ENCODE peak calls at places on chromosomes 4 and X, in four cellular contexts. One of them, this sample, is unnamed.

GRCh38 chr4:6613676-6614651 is 26.5 kb upstream of the MRFAP1 start:
- DNase-seq in CD4-positive, CD25-positive, alpha-beta regulatory T cell: no peak
- DNase-seq in CD8-positive, alpha-beta T cell: no peak
- DNase-seq in SJSA1: no peak
- DNase-seq in this sample: no peak

GRCh38 chr4:10690185-10690907 is 5.8 kb upstream of the CLNK start:
- DNase-seq in SJSA1: no peak
- DNase-seq in CD8-positive, alpha-beta T cell: no peak
- DNase-seq in CD4-positive, CD25-positive, alpha-beta regulatory T cell: no peak
- DNase-seq in this sample: no peak

GRCh38 chr4:2059034-2059725 is at the start of gene NAT8L:
- DNase-seq in SJSA1: no peak
- DNase-seq in CD4-positive, CD25-positive, alpha-beta regulatory T cell: no peak
- DNase-seq in CD8-positive, alpha-beta T cell: no peak
- DNase-seq in this sample: peak; percentile 65

GRCh38 chr4:151730003-151730559 is 30.7 kb downstream of the GATB start:
- DNase-seq in CD4-positive, CD25-positive, alpha-beta regulatory T cell: no peak
- DNase-seq in CD8-positive, alpha-beta T cell: no peak
- DNase-seq in SJSA1: no peak
- DNase-seq in this sample: peak; percentile 32

GRCh38 chr4:4860803-4861591 is 1.5 kb downstream of the MSX1 start:
- DNase-seq in SJSA1: peak; percentile 24
- DNase-seq in CD8-positive, alpha-beta T cell: no peak
- DNase-seq in CD4-positive, CD25-positive, alpha-beta regulatory T cell: no peak
- DNase-seq in this sample: peak; percentile 41

GRCh38 chr4:7938513-7939376 is 916 bp downstream of the AFAP1 start:
- DNase-seq in CD4-positive, CD25-positive, alpha-beta regulatory T cell: no peak
- DNase-seq in CD8-positive, alpha-beta T cell: no peak
- DNase-seq in SJSA1: peak; percentile 54
- DNase-seq in this sample: peak; percentile 23

GRCh38 chr4:75708218-75708691 is 16.1 kb upstream of the USO1 start:
- DNase-seq in CD4-positive, CD25-positive, alpha-beta regulatory T cell: peak; percentile 70
- DNase-seq in CD8-positive, alpha-beta T cell: peak; percentile 41
- DNase-seq in SJSA1: no peak
- DNase-seq in this sample: no peak

GRCh38 chr4:168098257-168098717 is 6.0 kb downstream of the ANXA10 start:
- DNase-seq in CD8-positive, alpha-beta T cell: no peak
- DNase-seq in SJSA1: no peak
- DNase-seq in CD4-positive, CD25-positive, alpha-beta regulatory T cell: no peak
- DNase-seq in this sample: peak; percentile 16

GRCh38 chrX:44314259-44314734 is 29.2 kb downstream of the EFHC2 start:
- DNase-seq in CD8-positive, alpha-beta T cell: no peak
- DNase-seq in CD4-positive, CD25-positive, alpha-beta regulatory T cell: no peak
- DNase-seq in SJSA1: no peak
- DNase-seq in this sample: peak; percentile 29

GRCh38 chr4:114151-114550 is 10.2 kb upstream of the ZNF718 start:
- DNase-seq in SJSA1: no peak
- DNase-seq in CD4-positive, CD25-positive, alpha-beta regulatory T cell: no peak
- DNase-seq in CD8-positive, alpha-beta T cell: no peak
- DNase-seq in this sample: no peak

GRCh38 chr4:8030121-8030781 is 90.6 kb upstream of the AFAP1 start:
- DNase-seq in SJSA1: no peak
- DNase-seq in CD4-positive, CD25-positive, alpha-beta regulatory T cell: no peak
- DNase-seq in CD8-positive, alpha-beta T cell: no peak
- DNase-seq in this sample: no peak

GRCh38 chr4:124686279-124686678 is 26.3 kb downstream of the ANKRD50 start:
- DNase-seq in SJSA1: no peak
- DNase-seq in CD8-positive, alpha-beta T cell: no peak
- DNase-seq in CD4-positive, CD25-positive, alpha-beta regulatory T cell: no peak
- DNase-seq in this sample: no peak

GRCh38 chr4:186020793-186021407 is 48.1 kb upstream of the TLR3 start:
- DNase-seq in CD8-positive, alpha-beta T cell: no peak
- DNase-seq in CD4-positive, CD25-positive, alpha-beta regulatory T cell: no peak
- DNase-seq in SJSA1: no peak
- DNase-seq in this sample: no peak

GRCh38 chr4:106344324-106344970 is 24.1 kb downstream of the GIMD1 start:
- DNase-seq in CD4-positive, CD25-positive, alpha-beta regulatory T cell: no peak
- DNase-seq in SJSA1: no peak
- DNase-seq in CD8-positive, alpha-beta T cell: no peak
- DNase-seq in this sample: peak; percentile 19

GRCh38 chr4:106541253-106541652 is 172.7 kb upstream of the GIMD1 start:
- DNase-seq in CD8-positive, alpha-beta T cell: no peak
- DNase-seq in SJSA1: peak; percentile 69
- DNase-seq in CD4-positive, CD25-positive, alpha-beta regulatory T cell: no peak
- DNase-seq in this sample: no peak

GRCh38 chr4:123325241-123325681 is 71.3 kb upstream of the SPRY1 start:
- DNase-seq in CD8-positive, alpha-beta T cell: no peak
- DNase-seq in CD4-positive, CD25-positive, alpha-beta regulatory T cell: no peak
- DNase-seq in SJSA1: no peak
- DNase-seq in this sample: peak; percentile 15

GRCh38 chrX:123504630-123505270 is 228.1 kb downstream of the THOC2 start:
- DNase-seq in SJSA1: no peak
- DNase-seq in CD8-positive, alpha-beta T cell: no peak
- DNase-seq in CD4-positive, CD25-positive, alpha-beta regulatory T cell: no peak
- DNase-seq in this sample: peak; percentile 53

GRCh38 chr4:152709675-152710438 is 30.1 kb upstream of the TMEM154 start:
- DNase-seq in SJSA1: no peak
- DNase-seq in CD8-positive, alpha-beta T cell: no peak
- DNase-seq in CD4-positive, CD25-positive, alpha-beta regulatory T cell: peak; percentile 38
- DNase-seq in this sample: no peak

GRCh38 chr4:72319596-72319995 is 249.4 kb downstream of the ADAMTS3 start:
- DNase-seq in CD4-positive, CD25-positive, alpha-beta regulatory T cell: peak; percentile 14
- DNase-seq in SJSA1: peak; percentile 4
- DNase-seq in CD8-positive, alpha-beta T cell: no peak
- DNase-seq in this sample: peak; percentile 65

GRCh38 chrX:11470231-11470630 is 177.0 kb downstream of the AMELX start:
- DNase-seq in CD4-positive, CD25-positive, alpha-beta regulatory T cell: no peak
- DNase-seq in CD8-positive, alpha-beta T cell: no peak
- DNase-seq in SJSA1: no peak
- DNase-seq in this sample: peak; percentile 28

GRCh38 chrX:13538414-13538813 is 31.0 kb upstream of the EGFL6 start:
- DNase-seq in SJSA1: no peak
- DNase-seq in CD4-positive, CD25-positive, alpha-beta regulatory T cell: no peak
- DNase-seq in CD8-positive, alpha-beta T cell: no peak
- DNase-seq in this sample: no peak

GRCh38 chr4:8107146-8107657 is 51.4 kb downstream of the ABLIM2 start:
- DNase-seq in CD4-positive, CD25-positive, alpha-beta regulatory T cell: no peak
- DNase-seq in CD8-positive, alpha-beta T cell: no peak
- DNase-seq in SJSA1: no peak
- DNase-seq in this sample: no peak

DNA sequence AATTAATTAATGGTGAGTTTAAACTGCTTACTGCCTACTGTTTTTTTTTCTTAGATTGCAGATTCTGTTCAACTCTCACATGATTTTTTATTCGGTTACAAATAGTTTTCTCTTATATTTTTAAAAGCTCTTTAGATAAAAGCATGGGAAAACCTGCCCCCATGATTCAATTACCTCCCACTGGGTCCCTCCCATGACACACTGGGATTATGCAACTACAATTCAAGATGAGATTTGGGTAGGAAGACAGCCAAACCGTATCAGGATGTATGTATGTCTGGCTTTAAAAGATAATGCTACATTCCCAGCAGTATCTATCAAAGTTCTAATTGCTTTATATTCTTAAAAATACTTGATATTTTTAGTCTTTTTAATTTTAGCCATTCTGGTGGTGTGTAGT is 131.5 kb downstream of the JADE1 start:
- DNase-seq in CD8-positive, alpha-beta T cell: no peak
- DNase-seq in SJSA1: no peak
- DNase-seq in CD4-positive, CD25-positive, alpha-beta regulatory T cell: no peak
- DNase-seq in this sample: no peak
- H3K9me3 ChIP-seq in CD8-positive, alpha-beta T cell: no peaks in the 10 kb centered on the region
- H3K9me3 ChIP-seq in SJSA1: no peaks in the 10 kb centered on the region
- H3K9me3 ChIP-seq in CD4-positive, CD25-positive, alpha-beta regulatory T cell: peaks cover 16% of the 10 kb centered on the region
- H3K9me3 ChIP-seq in this sample: peaks cover 4% of the 10 kb centered on the region

DNA sequence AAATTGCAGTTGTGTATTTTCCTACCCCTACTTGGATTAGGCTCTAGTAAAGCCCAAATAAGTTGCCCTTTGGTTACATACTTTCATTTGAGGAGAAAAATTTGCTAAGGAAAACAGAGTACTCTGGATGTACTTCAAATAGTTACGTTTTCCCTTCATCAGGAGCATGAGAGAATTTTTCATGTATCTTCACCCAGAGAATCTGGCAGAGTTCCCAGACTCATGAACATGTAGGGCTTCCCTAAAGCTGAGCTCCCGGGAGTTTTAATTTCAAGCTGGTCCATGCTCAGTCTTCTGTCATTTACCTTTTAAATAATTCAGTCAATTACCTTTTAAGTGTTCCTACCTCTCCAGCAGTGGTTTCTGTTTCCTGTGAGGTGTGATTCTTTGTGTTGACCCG is 367.5 kb upstream of the GRID2 start:
- DNase-seq in SJSA1: no peak
- DNase-seq in CD8-positive, alpha-beta T cell: no peak
- DNase-seq in CD4-positive, CD25-positive, alpha-beta regulatory T cell: no peak
- DNase-seq in this sample: no peak
- H3K9me3 ChIP-seq in SJSA1: peaks cover 3% of the 10 kb centered on the region
- H3K9me3 ChIP-seq in CD8-positive, alpha-beta T cell: no peaks in the 10 kb centered on the region
- H3K9me3 ChIP-seq in CD4-positive, CD25-positive, alpha-beta regulatory T cell: no peaks in the 10 kb centered on the region
- H3K9me3 ChIP-seq in this sample: no peaks in the 10 kb centered on the region

DNA sequence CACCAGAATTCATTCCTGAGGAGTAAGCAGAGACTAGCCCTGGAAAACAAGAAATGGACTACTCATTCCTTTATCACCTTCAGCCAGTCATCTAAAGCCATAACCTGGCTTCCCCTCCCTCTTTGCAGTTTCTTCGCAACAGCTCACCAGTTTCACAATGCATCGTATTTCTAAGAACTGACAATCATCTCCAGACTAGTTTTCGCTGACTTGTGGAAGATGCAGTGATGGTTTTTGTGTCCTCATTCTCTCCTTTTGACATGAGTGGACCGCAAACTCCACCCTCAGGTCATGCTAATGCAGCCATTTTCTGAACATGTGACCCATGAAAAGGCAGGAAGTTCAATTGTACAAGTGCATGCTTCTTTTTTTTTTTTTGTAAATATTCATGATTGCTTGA is 1203.5 kb downstream of the PCDH7 start:
- DNase-seq in CD4-positive, CD25-positive, alpha-beta regulatory T cell: no peak
- DNase-seq in CD8-positive, alpha-beta T cell: no peak
- DNase-seq in SJSA1: no peak
- DNase-seq in this sample: no peak
- H3K9me3 ChIP-seq in CD4-positive, CD25-positive, alpha-beta regulatory T cell: no peaks in the 10 kb centered on the region
- H3K9me3 ChIP-seq in CD8-positive, alpha-beta T cell: no peaks in the 10 kb centered on the region
- H3K9me3 ChIP-seq in SJSA1: no peaks in the 10 kb centered on the region
- H3K9me3 ChIP-seq in this sample: no peaks in the 10 kb centered on the region

GRCh38 chr4:157776930-157777329 is 395.9 kb downstream of the GASK1B start:
- DNase-seq in CD4-positive, CD25-positive, alpha-beta regulatory T cell: no peak
- DNase-seq in SJSA1: no peak
- DNase-seq in CD8-positive, alpha-beta T cell: no peak
- DNase-seq in this sample: no peak
- H3K9me3 ChIP-seq in CD4-positive, CD25-positive, alpha-beta regulatory T cell: no peaks in the 10 kb centered on the region
- H3K9me3 ChIP-seq in SJSA1: no peaks in the 10 kb centered on the region
- H3K9me3 ChIP-seq in CD8-positive, alpha-beta T cell: no peaks in the 10 kb centered on the region
- H3K9me3 ChIP-seq in this sample: no peaks in the 10 kb centered on the region

DNA sequence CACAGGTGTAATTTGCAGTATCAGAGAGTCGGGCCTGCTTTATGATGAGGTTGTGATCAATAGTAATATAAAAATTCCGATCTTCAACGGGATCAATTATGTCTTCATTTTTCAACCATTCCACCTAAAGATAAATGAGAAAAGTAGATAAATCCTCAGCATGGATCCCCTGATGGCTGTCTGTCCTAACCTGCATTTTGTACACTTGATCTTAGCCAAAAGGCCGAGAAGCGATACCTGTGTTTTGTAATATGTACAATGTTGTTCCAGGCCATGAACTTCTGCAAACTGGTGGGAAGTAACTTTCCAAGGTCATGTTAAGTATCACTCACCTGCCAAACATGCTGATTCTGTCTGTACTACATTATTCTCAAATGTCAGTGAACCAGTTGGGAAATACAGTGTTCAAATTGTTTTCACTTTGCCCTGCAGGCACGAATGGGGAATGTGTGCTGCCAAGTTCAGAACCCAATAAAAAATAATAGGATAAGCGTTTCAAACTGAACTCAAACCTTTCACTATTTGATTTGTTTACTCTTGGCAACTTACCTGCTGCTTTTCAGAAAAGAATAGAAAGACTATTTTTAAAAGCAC is 298.1 kb downstream of the UNC5C start:
- DNase-seq in CD4-positive, CD25-positive, alpha-beta regulatory T cell: no peak
- DNase-seq in CD8-positive, alpha-beta T cell: no peak
- DNase-seq in SJSA1: no peak
- DNase-seq in this sample: no peak
- H3K9me3 ChIP-seq in CD4-positive, CD25-positive, alpha-beta regulatory T cell: no peaks in the 10 kb centered on the region
- H3K9me3 ChIP-seq in CD8-positive, alpha-beta T cell: no peaks in the 10 kb centered on the region
- H3K9me3 ChIP-seq in SJSA1: no peaks in the 10 kb centered on the region
- H3K9me3 ChIP-seq in this sample: no peaks in the 10 kb centered on the region

DNA sequence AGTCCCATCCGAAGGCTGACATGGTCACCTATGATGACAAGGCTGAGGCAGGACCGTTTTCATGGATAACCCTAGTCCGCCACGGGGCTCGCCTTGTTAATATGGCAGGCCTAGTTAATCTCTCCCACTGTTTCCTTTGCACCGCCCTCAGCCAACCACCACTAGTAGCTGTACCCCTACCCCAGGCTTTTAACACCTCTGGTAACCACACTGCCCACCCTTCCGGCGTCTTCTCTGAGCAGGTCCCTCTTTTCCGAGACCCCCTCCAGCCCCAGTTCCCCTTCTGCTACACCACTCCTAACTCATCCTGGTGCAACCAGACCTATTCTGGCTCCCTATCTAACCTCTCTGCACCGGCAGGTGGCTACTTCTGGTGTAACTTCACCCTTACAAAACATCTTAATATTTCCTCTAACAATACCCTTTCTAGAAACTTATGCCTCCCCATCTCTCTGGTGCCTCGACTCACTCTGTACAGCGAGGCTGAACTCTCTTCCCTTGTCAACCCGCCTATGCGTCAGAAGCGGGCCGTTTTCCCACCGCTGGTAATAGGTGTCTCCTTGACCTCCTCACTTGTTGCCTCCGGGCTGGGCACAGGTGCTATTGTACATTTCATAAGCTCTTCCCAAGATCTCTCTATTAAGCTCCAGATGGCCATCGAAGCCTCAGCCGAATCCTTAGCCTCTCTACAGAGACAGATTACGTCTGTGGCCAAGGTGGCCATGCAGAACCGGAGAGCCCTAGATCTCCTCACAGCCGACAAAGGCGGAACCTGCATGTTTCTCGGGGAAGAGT is 964.4 kb downstream of the RPA4 start:
- DNase-seq in CD4-positive, CD25-positive, alpha-beta regulatory T cell: no peak
- DNase-seq in SJSA1: no peak
- DNase-seq in CD8-positive, alpha-beta T cell: no peak
- DNase-seq in this sample: no peak
- H3K9me3 ChIP-seq in CD4-positive, CD25-positive, alpha-beta regulatory T cell: no peaks in the 10 kb centered on the region
- H3K9me3 ChIP-seq in SJSA1: no peaks in the 10 kb centered on the region
- H3K9me3 ChIP-seq in CD8-positive, alpha-beta T cell: no peaks in the 10 kb centered on the region
- H3K9me3 ChIP-seq in this sample: no peaks in the 10 kb centered on the region

GRCh38 chr4:18247189-18247588 is 225.6 kb upstream of the LCORL start:
- DNase-seq in CD4-positive, CD25-positive, alpha-beta regulatory T cell: no peak
- DNase-seq in CD8-positive, alpha-beta T cell: no peak
- DNase-seq in SJSA1: no peak
- DNase-seq in this sample: no peak

GRCh38 chr4:18241744-18242143 is 220.2 kb upstream of the LCORL start:
- DNase-seq in CD8-positive, alpha-beta T cell: no peak
- DNase-seq in SJSA1: no peak
- DNase-seq in CD4-positive, CD25-positive, alpha-beta regulatory T cell: no peak
- DNase-seq in this sample: no peak
- H3K9me3 ChIP-seq in CD8-positive, alpha-beta T cell: no peaks in the 10 kb centered on the region
- H3K9me3 ChIP-seq in SJSA1: peaks cover 4% of the 10 kb centered on the region
- H3K9me3 ChIP-seq in CD4-positive, CD25-positive, alpha-beta regulatory T cell: no peaks in the 10 kb centered on the region
- H3K9me3 ChIP-seq in this sample: no peaks in the 10 kb centered on the region

This sample was measured in MG63.